ENCODE peak calls at places on chromosomes 7 and 10, in five cellular contexts. One of them, this sample, is unnamed.

GRCh38 chr10:10677479-10677878 is 340.2 kb upstream of the CELF2 start:
- DNase-seq in GM12878: peak; percentile 11
- DNase-seq in HepG2: no peak
- DNase-seq in SK-N-SH: peak; percentile 10
- DNase-seq in K562: peak; percentile 12
- DNase-seq in this sample: peak; percentile 80

GRCh38 chr10:120634629-120635028 is 177.6 kb downstream of the PLPP4 start:
- DNase-seq in GM12878: no peak
- DNase-seq in HepG2: no peak
- DNase-seq in SK-N-SH: no peak
- DNase-seq in K562: peak; percentile 20
- DNase-seq in this sample: no peak

GRCh38 chr10:110642980-110643655 is 1.0 kb upstream of the RBM20 start:
- DNase-seq in GM12878: no peak
- DNase-seq in HepG2: no peak
- DNase-seq in SK-N-SH: no peak
- DNase-seq in K562: no peak
- DNase-seq in this sample: no peak

GRCh38 chr7:157000741-157001653 is 9.5 kb downstream of the MNX1 start:
- DNase-seq in GM12878: no peak
- DNase-seq in HepG2: no peak
- DNase-seq in SK-N-SH: peak; percentile 47
- DNase-seq in K562: no peak
- DNase-seq in this sample: no peak

GRCh38 chr10:79410315-79411094 is 34.9 kb downstream of the ZCCHC24 start:
- DNase-seq in GM12878: no peak
- DNase-seq in HepG2: no peak
- DNase-seq in SK-N-SH: no peak
- DNase-seq in K562: no peak
- DNase-seq in this sample: no peak

GRCh38 chr10:129959544-129960492 is 4.3 kb downstream of the EBF3 start:
- DNase-seq in GM12878: no peak
- DNase-seq in HepG2: no peak
- DNase-seq in SK-N-SH: no peak
- DNase-seq in K562: no peak
- DNase-seq in this sample: no peak

GRCh38 chr7:26990268-26990667 is 105.5 kb downstream of the HOXA1 start:
- DNase-seq in GM12878: no peak
- DNase-seq in HepG2: no peak
- DNase-seq in SK-N-SH: no peak
- DNase-seq in K562: no peak
- DNase-seq in this sample: peak; percentile 33

GRCh38 chr10:3067045-3067858 is at the start of gene PFKP:
- DNase-seq in GM12878: no peak
- DNase-seq in HepG2: no peak
- DNase-seq in SK-N-SH: peak; percentile 89
- DNase-seq in K562: peak; percentile 75
- DNase-seq in this sample: no peak

GRCh38 chr10:15725603-15726002 is 5.9 kb upstream of the ITGA8 start:
- DNase-seq in GM12878: no peak
- DNase-seq in HepG2: peak; percentile 39
- DNase-seq in SK-N-SH: peak; percentile 60
- DNase-seq in K562: peak; percentile 85
- DNase-seq in this sample: peak; percentile 67

GRCh38 chr10:133085251-133086125 is 2.2 kb upstream of the ADGRA1 start:
- DNase-seq in GM12878: no peak
- DNase-seq in HepG2: no peak
- DNase-seq in SK-N-SH: no peak
- DNase-seq in K562: no peak
- DNase-seq in this sample: no peak
- H3K27ac ChIP-seq in GM12878: no peak overlapping the region
- H3K27ac ChIP-seq in HepG2: no peak overlapping the region
- H3K27ac ChIP-seq in SK-N-SH: no peak overlapping the region
- H3K27ac ChIP-seq in K562: no peak overlapping the region
- H3K27ac ChIP-seq in this sample: no peak overlapping the region

GRCh38 chr10:29657719-29658274 is 23.0 kb upstream of the SVIL start:
- DNase-seq in GM12878: no peak
- DNase-seq in HepG2: no peak
- DNase-seq in SK-N-SH: no peak
- DNase-seq in K562: no peak
- DNase-seq in this sample: no peak
- TF ChIP-seq MXI1 in GM12878: no peak
- TF ChIP-seq MXI1 in HepG2: no peak
- TF ChIP-seq MXI1 in SK-N-SH: no peak
- TF ChIP-seq MXI1 in K562: no peak
- TF ChIP-seq MXI1 in this sample: no peak

DNA sequence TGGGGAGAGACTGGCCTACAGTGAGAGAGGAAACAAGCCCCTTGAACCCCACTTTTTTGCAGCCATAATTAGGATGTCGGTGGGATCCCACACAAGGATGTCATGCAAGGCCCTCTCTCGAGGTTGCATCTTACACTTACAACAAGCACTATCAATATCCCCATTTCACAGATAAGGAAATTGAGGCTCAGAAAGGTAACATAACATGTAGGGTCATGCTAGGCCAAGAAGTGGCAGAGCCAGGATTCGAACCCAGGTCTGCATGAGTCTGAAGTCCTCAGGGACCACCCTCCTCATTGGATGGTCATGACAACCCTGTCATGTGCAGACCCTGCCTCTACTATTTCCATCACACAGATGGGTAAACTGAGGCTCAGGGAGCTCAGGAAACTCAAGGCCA is 123.5 kb downstream of the C10orf105 start:
- DNase-seq in GM12878: no peak
- DNase-seq in HepG2: no peak
- DNase-seq in SK-N-SH: no peak
- DNase-seq in K562: no peak
- DNase-seq in this sample: no peak
- H3K27ac ChIP-seq in GM12878: no peak overlapping the region
- H3K27ac ChIP-seq in HepG2: no peak overlapping the region
- H3K27ac ChIP-seq in SK-N-SH: no peak overlapping the region
- H3K27ac ChIP-seq in K562: no peak overlapping the region
- H3K27ac ChIP-seq in this sample: no peak overlapping the region

GRCh38 chr7:88101769-88102168 is 118.1 kb downstream of the SRI start:
- DNase-seq in GM12878: no peak
- DNase-seq in HepG2: no peak
- DNase-seq in SK-N-SH: no peak
- DNase-seq in K562: no peak
- DNase-seq in this sample: no peak
- TF ChIP-seq MXI1 in GM12878: no peak
- TF ChIP-seq MXI1 in HepG2: no peak
- TF ChIP-seq MXI1 in SK-N-SH: no peak
- TF ChIP-seq MXI1 in K562: no peak
- TF ChIP-seq MXI1 in this sample: no peak

GRCh38 chr7:70414368-70414767 is 717.6 kb upstream of the GALNT17 start:
- DNase-seq in GM12878: no peak
- DNase-seq in HepG2: no peak
- DNase-seq in SK-N-SH: no peak
- DNase-seq in K562: no peak
- DNase-seq in this sample: no peak

GRCh38 chr7:70419816-70420215 is 712.1 kb upstream of the GALNT17 start:
- DNase-seq in GM12878: no peak
- DNase-seq in HepG2: no peak
- DNase-seq in SK-N-SH: peak; percentile 57
- DNase-seq in K562: no peak
- DNase-seq in this sample: no peak

GRCh38 chr7:70417061-70417655 is 714.8 kb upstream of the GALNT17 start:
- DNase-seq in GM12878: no peak
- DNase-seq in HepG2: no peak
- DNase-seq in SK-N-SH: peak; percentile 41
- DNase-seq in K562: no peak
- DNase-seq in this sample: no peak

GRCh38 chr7:70416611-70417010 is 715.3 kb upstream of the GALNT17 start:
- DNase-seq in GM12878: no peak
- DNase-seq in HepG2: no peak
- DNase-seq in SK-N-SH: no peak
- DNase-seq in K562: no peak
- DNase-seq in this sample: no peak

GRCh38 chr7:70415179-70415972 is 716.6 kb upstream of the GALNT17 start:
- DNase-seq in GM12878: no peak
- DNase-seq in HepG2: no peak
- DNase-seq in SK-N-SH: no peak
- DNase-seq in K562: no peak
- DNase-seq in this sample: no peak
- H3K27ac ChIP-seq in GM12878: peak overlapping the region; percentile 50
- H3K27ac ChIP-seq in HepG2: no peak overlapping the region
- H3K27ac ChIP-seq in SK-N-SH: no peak overlapping the region
- H3K27ac ChIP-seq in K562: no peak overlapping the region
- H3K27ac ChIP-seq in this sample: no peak overlapping the region